ENCODE peak calls at places on chromosomes 12 and 14, in five cellular contexts. One of them, this sample, is unnamed.

GRCh38 chr12:97545804-97546203 is 83.2 kb downstream of the RMST start:
- DNase-seq in EL: no peak
- DNase-seq in epithelial cell of esophagus: peak
- DNase-seq in GM20000: no peak
- DNase-seq in GM23248: no peak
- DNase-seq in this sample: no peak

GRCh38 chr12:93176610-93177126 is 201.1 kb upstream of the NUDT4 start:
- DNase-seq in epithelial cell of esophagus: no peak
- DNase-seq in GM23248: no peak
- DNase-seq in EL: no peak
- DNase-seq in GM20000: no peak
- DNase-seq in this sample: no peak

GRCh38 chr14:27917896-27918295 is 848.7 kb upstream of the FOXG1 start:
- DNase-seq in GM20000: no peak
- DNase-seq in GM23248: no peak
- DNase-seq in EL: no peak
- DNase-seq in epithelial cell of esophagus: no peak
- DNase-seq in this sample: no peak

GRCh38 chr12:76747245-76747644 is 16.7 kb upstream of the ZDHHC17 start:
- DNase-seq in GM23248: no peak
- DNase-seq in GM20000: no peak
- DNase-seq in EL: no peak
- DNase-seq in epithelial cell of esophagus: no peak
- DNase-seq in this sample: no peak

GRCh38 chr14:94397279-94397898 is 9.0 kb upstream of the SERPINA1 start:
- DNase-seq in GM23248: no peak
- DNase-seq in epithelial cell of esophagus: no peak
- DNase-seq in GM20000: no peak
- DNase-seq in EL: no peak
- DNase-seq in this sample: no peak

GRCh38 chr12:67068204-67068731 is 200.9 kb upstream of the CAND1 start:
- DNase-seq in EL: peak
- DNase-seq in GM20000: no peak
- DNase-seq in epithelial cell of esophagus: peak
- DNase-seq in GM23248: no peak
- DNase-seq in this sample: no peak

GRCh38 chr14:96583605-96584041 is 81.4 kb downstream of the PAPOLA start:
- DNase-seq in GM23248: no peak
- DNase-seq in EL: no peak
- DNase-seq in epithelial cell of esophagus: no peak
- DNase-seq in GM20000: peak
- DNase-seq in this sample: no peak

GRCh38 chr12:57229041-57229633 is 374 bp upstream of the SHMT2 start:
- DNase-seq in EL: no peak
- DNase-seq in epithelial cell of esophagus: no peak
- DNase-seq in GM23248: peak
- DNase-seq in GM20000: no peak
- DNase-seq in this sample: no peak

GRCh38 chr14:94304243-94304642 is 11.2 kb upstream of the SERPINA10 start:
- DNase-seq in GM20000: no peak
- DNase-seq in EL: no peak
- DNase-seq in epithelial cell of esophagus: no peak
- DNase-seq in GM23248: no peak
- DNase-seq in this sample: no peak

GRCh38 chr12:117774986-117775775 is 193.6 kb downstream of the KSR2 start:
- DNase-seq in epithelial cell of esophagus: no peak
- DNase-seq in EL: no peak
- DNase-seq in GM20000: no peak
- DNase-seq in GM23248: no peak
- DNase-seq in this sample: no peak